ENCODE peak calls at places on chromosomes 6 and 20, in six cellular contexts. D is psoas muscle; X is AG04449; F is naive thymus-derived CD4-positive, alpha-beta T cell; K is colonic mucosa; V is lower lobe of right lung. Y is an unnamed sample.

GRCh38 chr6:80638222-80639055 is 532.0 kb downstream of the BCKDHB start:
- DNase-seq in X (peak), D (peak), V (peak), K (peak), F (no peak), Y (no peak)

GRCh38 chr6:53926505-53926904 is 131.7 kb downstream of the LRRC1 start:
- DNase-seq in F (no peak), V (no peak), X (no peak), K (no peak), D (no peak), Y (no peak)

GRCh38 chr6:16331328-16332174 is 93.2 kb downstream of the GMPR start:
- DNase-seq in X (no peak), F (peak), K (peak), D (peak), V (peak), Y (peak)

GRCh38 chr20:61896058-61896961 is 169.4 kb downstream of the TAF4 start:
- DNase-seq in K (no peak), V (no peak), X (no peak), F (peak), D (no peak), Y (no peak)

GRCh38 chr20:23641936-23642751 is 4.4 kb upstream of the CST3 start:
- DNase-seq in K (no peak), V (no peak), D (peak), F (no peak), X (peak), Y (no peak)

GRCh38 chr6:16105874-16106273 is 23.0 kb upstream of the MYLIP start:
- DNase-seq in V (no peak), F (no peak), K (no peak), X (peak), D (no peak), Y (no peak)

GRCh38 chr6:84284428-84285033 is 57.1 kb upstream of the CEP162 start:
- DNase-seq in F (no peak), V (no peak), D (no peak), X (no peak), K (no peak), Y (no peak)

GRCh38 chr20:32577023-32577422 is 8.1 kb downstream of the NOL4L start:
- DNase-seq in F (no peak), D (no peak), K (no peak), V (no peak), X (no peak), Y (no peak)

GRCh38 chr20:36792422-36792821 is 18.9 kb upstream of the DSN1 start:
- DNase-seq in X (no peak), D (no peak), F (no peak), V (no peak), K (no peak), Y (peak)

GRCh38 chr6:137224890-137225198 is 5.7 kb upstream of the IFNGR1 start:
- DNase-seq in V (no peak), K (no peak), F (no peak), D (no peak), X (no peak), Y (no peak)

GRCh38 chr6:139644821-139645220 is 270.4 kb upstream of the CITED2 start:
- DNase-seq in F (no peak), X (peak), K (no peak), V (no peak), D (no peak), Y (no peak)

GRCh38 chr6:146856296-146856695 is 257.5 kb downstream of the ADGB start:
- DNase-seq in V (no peak), F (no peak), X (no peak), D (no peak), K (no peak), Y (no peak)

GRCh38 chr6:136331461-136331860 is 41.8 kb upstream of the BCLAF1 start:
- DNase-seq in F (no peak), V (no peak), K (no peak), X (no peak), D (no peak), Y (no peak)

GRCh38 chr6:138645976-138646640 is 127.5 kb upstream of the CCDC28A start:
- DNase-seq in F (no peak), V (no peak), D (no peak), X (no peak), K (no peak), Y (no peak)

GRCh38 chr6:56864171-56864616 is 90.7 kb upstream of the BEND6 start:
- DNase-seq in F (no peak), X (no peak), V (no peak), K (no peak), D (no peak), Y (no peak)

GRCh38 chr6:139708342-139709199 is 334.1 kb upstream of the CITED2 start:
- DNase-seq in V (no peak), F (no peak), D (no peak), X (peak), K (peak), Y (no peak)

GRCh38 chr20:48708116-48708515 is 119.7 kb downstream of the PREX1 start:
- DNase-seq in V (no peak), D (no peak), X (no peak), F (no peak), K (no peak), Y (no peak)

GRCh38 chr6:100719883-100720682 is 161.0 kb downstream of the ASCC3 start:
- DNase-seq in F (no peak), X (no peak), V (no peak), D (no peak), K (no peak), Y (peak)

GRCh38 chr6:7138921-7139358 is 31.2 kb downstream of the RREB1 start:
- DNase-seq in F (peak), V (peak), X (no peak), K (peak), D (no peak), Y (no peak)

GRCh38 chr6:166520905-166521834 is 65.3 kb downstream of the RAMACL start:
- DNase-seq in X (no peak), V (no peak), K (no peak), F (no peak), D (no peak), Y (no peak)

GRCh38 chr6:24357336-24358218 is at the start of gene DCDC2:
- DNase-seq in V (peak), K (peak), D (peak), F (peak), X (no peak), Y (no peak)

GRCh38 chr20:10219452-10219791 is 792 bp downstream of the SNAP25 start:
- DNase-seq in V (peak), K (peak), D (peak), F (peak), X (no peak), Y (peak)

GRCh38 chr20:63696311-63696627 is 183 bp upstream of the TNFRSF6B start:
- DNase-seq in F (peak), D (no peak), K (peak), V (peak), X (no peak), Y (peak)

GRCh38 chr20:63536997-63537524 is at the start of gene PTK6:
- DNase-seq in V (peak), X (no peak), K (peak), F (no peak), D (peak), Y (no peak)

GRCh38 chr6:148867851-148868250 is 121.0 kb downstream of the UST start:
- DNase-seq in X (no peak), D (no peak), F (no peak), K (no peak), V (no peak), Y (no peak)

GRCh38 chr6:40714576-40715500 is 127.7 kb upstream of the LRFN2 start:
- DNase-seq in V (no peak), D (no peak), K (peak), F (no peak), X (no peak), Y (no peak)

GRCh38 chr6:115882174-115882573 is 178.5 kb downstream of the FRK start:
- DNase-seq in V (no peak), K (no peak), F (no peak), D (no peak), X (no peak), Y (no peak)

GRCh38 chr6:167849846-167850459 is 23.2 kb downstream of the AFDN start:
- DNase-seq in F (no peak), V (no peak), K (no peak), X (no peak), D (no peak), Y (no peak)
- H3K4me3 ChIP-seq in F (no peak), V (no peak), K (no peak), X (no peak), D (peak), Y (no peak)

DNA sequence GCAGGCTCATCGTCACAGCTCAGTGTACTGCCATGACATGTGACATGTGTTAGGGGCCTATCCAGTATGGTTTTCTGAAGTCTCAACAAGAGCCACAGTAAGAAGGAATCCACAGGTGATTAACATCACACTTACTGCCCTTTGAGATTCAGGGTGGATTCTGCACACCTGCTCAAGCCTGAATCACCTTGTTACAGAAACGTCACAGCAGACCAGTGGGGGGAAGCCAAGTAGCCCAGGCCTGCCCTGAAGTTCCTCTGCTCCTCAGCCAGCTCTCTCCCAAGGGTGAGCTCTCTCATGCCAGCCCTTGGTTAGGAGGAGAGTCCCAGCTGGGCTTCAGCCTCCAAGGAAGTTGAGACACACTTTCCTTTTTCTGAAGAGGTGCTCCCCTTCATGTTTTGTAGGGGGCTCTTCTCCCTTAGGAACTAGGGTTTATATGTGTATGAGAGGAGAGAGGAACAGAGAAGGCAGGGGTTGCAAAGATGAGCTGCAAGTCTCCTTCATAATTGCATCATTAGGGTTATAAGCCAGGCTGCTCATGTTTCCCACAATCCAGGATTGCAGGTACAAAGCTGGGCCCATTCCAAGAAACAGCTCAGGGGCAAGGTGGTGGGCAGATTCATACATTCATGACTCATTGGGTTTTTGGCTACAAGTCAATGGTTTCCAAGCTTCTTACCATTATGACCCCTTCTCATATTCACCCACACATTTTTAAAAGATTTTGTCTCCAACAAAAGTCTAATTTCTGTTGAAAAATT is 11.6 kb downstream of the GSS start:
- DNase-seq in F (no peak), K (no peak), D (no peak), V (no peak), X (no peak), Y (no peak)
- H3K4me3 ChIP-seq in F (no peak), K (no peak), D (no peak), V (no peak), X (no peak), Y (no peak)

GRCh38 chr6:125739364-125739763 is 10.1 kb upstream of the HEY2 start:
- DNase-seq in F (no peak), X (no peak), V (no peak), K (no peak), D (no peak), Y (no peak)
- H3K4me3 ChIP-seq in F (no peak), X (no peak), V (no peak), K (no peak), D (no peak), Y (no peak)

GRCh38 chr6:73581293-73581692 is 60.5 kb upstream of the EEF1A1 start:
- DNase-seq in X (no peak), D (no peak), K (no peak), V (no peak), F (no peak), Y (no peak)

GRCh38 chr6:73580247-73581149 is 59.7 kb upstream of the EEF1A1 start:
- DNase-seq in D (peak), V (peak), K (peak), X (peak), F (peak), Y (no peak)

GRCh38 chr6:73585566-73586415 is 65.0 kb upstream of the EEF1A1 start:
- DNase-seq in F (peak), K (peak), X (no peak), V (no peak), D (no peak), Y (peak)

DNA sequence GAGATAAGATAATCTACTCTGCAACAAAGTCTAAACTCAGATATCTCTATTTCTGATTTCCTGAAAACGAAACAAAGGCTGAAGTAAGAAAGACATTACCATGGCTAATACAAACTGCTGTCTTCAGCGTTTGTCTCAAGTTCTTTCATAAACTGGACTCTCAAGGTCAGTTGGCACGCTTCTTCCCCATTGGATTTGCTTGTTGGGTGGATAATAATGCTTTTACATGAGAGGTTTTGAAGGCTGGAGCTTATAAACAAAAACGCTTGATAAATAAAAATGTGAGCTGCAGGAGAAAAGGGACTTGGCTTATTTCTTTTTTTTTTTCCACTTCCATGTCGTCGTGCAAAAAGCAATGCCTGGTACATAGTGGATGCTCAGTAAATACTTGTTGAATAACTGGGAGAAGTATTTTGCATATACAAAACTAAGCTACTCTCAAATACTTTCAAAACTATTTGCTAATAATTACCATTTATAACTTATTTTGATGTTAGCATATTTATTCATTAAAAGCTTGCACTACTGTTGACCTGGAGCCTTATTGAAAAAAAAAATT is 65.7 kb upstream of the EEF1A1 start:
- DNase-seq in D (no peak), X (no peak), K (no peak), V (no peak), F (no peak), Y (no peak)
- H3K4me3 ChIP-seq in D (peak), X (no peak), K (no peak), V (peak), F (peak), Y (no peak)

GRCh38 chr20:14896569-14896968 is 559.2 kb upstream of the FLRT3 start:
- DNase-seq in V (no peak), F (no peak), K (no peak), X (no peak), D (no peak), Y (no peak)

GRCh38 chr20:14890713-14891112 is 553.3 kb upstream of the FLRT3 start:
- DNase-seq in K (no peak), V (no peak), D (no peak), F (no peak), X (no peak), Y (no peak)

GRCh38 chr20:14889503-14890125 is 552.2 kb upstream of the FLRT3 start:
- DNase-seq in X (no peak), K (no peak), D (no peak), F (no peak), V (no peak), Y (no peak)

GRCh38 chr20:14888172-14888571 is 550.8 kb upstream of the FLRT3 start:
- DNase-seq in V (no peak), K (no peak), D (no peak), X (no peak), F (no peak), Y (peak)

GRCh38 chr20:14892782-14893181 is 555.4 kb upstream of the FLRT3 start:
- DNase-seq in D (no peak), X (no peak), F (no peak), K (peak), V (no peak), Y (no peak)
- H3K4me3 ChIP-seq in D (no peak), X (no peak), F (no peak), K (no peak), V (no peak), Y (no peak)

DNA sequence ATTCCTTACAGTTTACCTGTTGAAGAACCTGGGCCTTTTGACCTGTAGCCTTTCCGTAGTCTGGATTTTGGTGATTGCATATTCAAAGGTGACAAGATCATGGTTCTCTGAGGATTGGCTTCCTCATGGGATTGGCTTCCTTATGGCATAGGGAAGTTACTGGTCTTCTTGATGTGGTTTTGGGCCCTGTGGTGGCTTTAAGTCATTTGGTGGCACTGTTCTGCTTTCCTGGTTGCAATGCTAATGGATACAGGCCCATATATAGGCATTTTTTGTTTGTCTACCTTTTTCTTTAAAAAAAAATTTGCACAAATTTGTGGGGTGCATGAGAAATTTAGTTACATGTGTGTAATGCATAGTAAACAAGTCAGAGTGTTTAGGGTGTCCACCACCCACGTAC is 185.7 kb downstream of the CDKAL1 start:
- DNase-seq in K (no peak), D (no peak), F (no peak), X (no peak), V (no peak), Y (no peak)
- H3K4me3 ChIP-seq in K (no peak), D (no peak), F (no peak), X (no peak), V (no peak), Y (no peak)

Y was measured in Jurkat, Clone E6-1.